ENCODE peak calls at places on chromosomes 7 and 10, in six cellular contexts. S is CD8-positive, alpha-beta T cell; X is Panc1; L is adrenal gland; F is A549; Y is left ventricle myocardium inferior. N is an unnamed sample.

GRCh38 chr10:20984632-20985031 is 87.5 kb upstream of the NEBL start:
- DNase-seq in L (no peak), F (no peak), S (no peak), Y (no peak), X (no peak), N (no peak)

GRCh38 chr10:124465003-124465776 is 3.6 kb downstream of the LHPP start:
- DNase-seq in L (no peak), S (no peak), Y (no peak), F (no peak), X (no peak), N (no peak)

GRCh38 chr7:85914437-85914836 is 727.6 kb upstream of the SEMA3D start:
- DNase-seq in F (no peak), X (no peak), S (no peak), L (no peak), Y (no peak), N (no peak)

GRCh38 chr7:46485481-46486065 is 564.5 kb upstream of the IGFBP3 start:
- DNase-seq in X (no peak), S (no peak), F (peak; percentile 8), L (no peak), Y (no peak), N (no peak)

GRCh38 chr7:76509931-76510877 is at the start of gene UPK3B:
- DNase-seq in X (no peak), F (no peak), S (no peak), L (no peak), Y (no peak), N (peak; percentile 39)

GRCh38 chr10:128174581-128175559 is 48.6 kb upstream of the MKI67 start:
- DNase-seq in X (no peak), F (no peak), L (no peak), S (no peak), Y (no peak), N (no peak)

GRCh38 chr7:29035044-29035740 is 77.1 kb upstream of the TRIL start:
- DNase-seq in X (peak; percentile 72), S (no peak), Y (no peak), F (peak; percentile 28), L (no peak), N (no peak)

GRCh38 chr7:40571796-40572195 is 437.0 kb downstream of the SUGCT start:
- DNase-seq in Y (no peak), S (no peak), X (no peak), F (no peak), L (no peak), N (no peak)

GRCh38 chr10:110387983-110388681 is 83.4 kb upstream of the SMNDC1 start:
- DNase-seq in X (no peak), Y (no peak), L (no peak), F (no peak), S (no peak), N (no peak)

GRCh38 chr10:60733826-60734225 is 44.5 kb upstream of the CDK1 start:
- DNase-seq in X (no peak), F (no peak), L (no peak), Y (no peak), S (no peak), N (no peak)

GRCh38 chr7:36355490-36355889 is 34.2 kb upstream of the ANLN start:
- DNase-seq in X (no peak), Y (no peak), F (no peak), S (no peak), L (no peak), N (no peak)

GRCh38 chr7:95190515-95190914 is 133.8 kb downstream of the PON1 start:
- DNase-seq in L (no peak), Y (no peak), F (no peak), S (no peak), X (no peak), N (no peak)
- TF ChIP-seq CTCF in L (no peak), Y (no peak), F (no peak), S (no peak), X (peak; percentile 27), N (peak; percentile 26)

DNA sequence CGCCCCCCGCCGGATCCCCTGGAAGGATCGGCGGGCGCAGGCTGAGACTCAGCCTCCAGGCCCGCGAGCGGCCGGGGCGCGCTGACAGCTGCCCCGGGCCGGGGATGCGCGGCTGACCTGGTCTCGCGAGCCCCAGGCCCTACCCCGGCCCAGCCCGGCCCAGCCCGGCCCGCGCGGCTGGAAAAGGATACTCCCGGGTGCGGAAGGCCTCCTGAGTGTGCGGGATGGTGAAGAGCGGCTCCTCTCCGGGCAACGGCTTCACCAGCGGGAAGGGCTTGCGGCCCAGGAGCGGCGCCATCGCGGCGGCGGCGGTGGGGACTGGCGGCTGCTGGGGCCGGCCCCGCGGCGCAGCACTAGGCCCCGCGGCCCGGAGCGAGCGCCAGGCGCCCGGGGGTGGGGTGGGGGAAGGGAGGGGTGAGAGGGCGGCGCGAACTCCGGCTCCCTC is 435 bp downstream of the BAZ1B start:
- DNase-seq in L (peak; percentile 62), X (no peak), Y (peak; percentile 74), F (peak; percentile 64), S (no peak), N (peak; percentile 80)
- H3K4me1 ChIP-seq in L (peaks cover 29% of the 10 kb centered on the region), X (peaks cover 20% of the 10 kb centered on the region), Y (peaks cover 63% of the 10 kb centered on the region), F (peaks cover 25% of the 10 kb centered on the region), S (peaks cover 53% of the 10 kb centered on the region), N (no peaks in the 10 kb centered on the region)

GRCh38 chr7:148721390-148721789 is 22.7 kb downstream of the CUL1 start:
- DNase-seq in F (no peak), Y (no peak), L (no peak), S (no peak), X (no peak), N (no peak)

GRCh38 chr7:148720472-148720871 is 21.8 kb downstream of the CUL1 start:
- DNase-seq in Y (no peak), F (no peak), X (no peak), L (no peak), S (no peak), N (no peak)

GRCh38 chr7:148723846-148724245 is 25.1 kb downstream of the CUL1 start:
- DNase-seq in L (no peak), Y (no peak), S (no peak), F (no peak), X (no peak), N (no peak)

GRCh38 chr7:148723166-148723559 is 24.5 kb downstream of the CUL1 start:
- DNase-seq in L (no peak), S (no peak), F (no peak), Y (no peak), X (no peak), N (no peak)

GRCh38 chr7:148722340-148723165 is 23.9 kb downstream of the CUL1 start:
- DNase-seq in X (no peak), Y (peak; percentile 27), S (no peak), F (no peak), L (peak; percentile 70), N (no peak)
- TF ChIP-seq CTCF in X (no peak), Y (peak; percentile 9), S (no peak), F (no peak), L (no peak), N (no peak)

GRCh38 chr10:132273966-132274365 is 33.8 kb downstream of the STK32C start:
- DNase-seq in Y (no peak), L (no peak), X (no peak), F (no peak), S (no peak), N (no peak)
- H3K4me1 ChIP-seq in Y (no peaks in the 10 kb centered on the region), L (no peaks in the 10 kb centered on the region), X (peaks cover 23% of the 10 kb centered on the region), F (no peaks in the 10 kb centered on the region), S (no peaks in the 10 kb centered on the region), N (no peaks in the 10 kb centered on the region)

DNA sequence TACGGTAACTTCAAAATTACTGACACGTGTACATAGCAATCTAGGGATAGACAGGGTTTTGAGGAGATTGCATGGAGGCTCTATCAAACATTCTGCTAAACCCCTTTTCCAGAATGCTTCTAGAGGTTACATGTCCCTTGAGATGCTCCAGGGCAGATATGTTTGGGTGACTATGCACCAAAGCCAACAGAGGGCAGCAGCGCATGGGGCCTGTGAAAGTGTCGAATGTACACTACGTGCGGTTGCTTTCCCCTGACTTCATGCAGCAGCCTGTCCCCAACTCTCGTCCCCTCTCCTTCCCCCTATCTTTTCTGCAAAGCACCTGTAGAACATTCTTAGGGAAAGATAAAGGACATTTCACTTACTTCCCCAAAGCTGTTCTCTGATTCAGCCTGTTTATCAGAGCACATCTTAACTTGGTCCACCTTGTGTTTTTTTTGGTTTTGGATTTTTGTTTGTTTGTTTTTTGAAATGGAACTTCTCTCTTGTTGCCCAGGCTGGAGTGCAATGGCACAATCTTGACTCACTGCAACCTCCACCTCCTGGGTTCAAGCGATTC is 90.2 kb downstream of the UBE3C start:
- DNase-seq in F (peak; percentile 21), L (no peak), S (peak; percentile 4), Y (no peak), X (no peak), N (peak; percentile 58)
- TF ChIP-seq CTCF in F (peak; percentile 42), L (peak; percentile 26), S (peak; percentile 16), Y (peak; percentile 46), X (peak; percentile 79), N (peak; percentile 70)

GRCh38 chr7:150371131-150371995 is 2.7 kb downstream of the REPIN1 start:
- DNase-seq in L (no peak), X (no peak), S (no peak), F (no peak), Y (no peak), N (no peak)
- H3K4me1 ChIP-seq in L (peaks cover 20% of the 10 kb centered on the region), X (peaks cover 49% of the 10 kb centered on the region), S (peaks cover 34% of the 10 kb centered on the region), F (peaks cover 25% of the 10 kb centered on the region), Y (peaks cover 70% of the 10 kb centered on the region), N (no peaks in the 10 kb centered on the region)

DNA sequence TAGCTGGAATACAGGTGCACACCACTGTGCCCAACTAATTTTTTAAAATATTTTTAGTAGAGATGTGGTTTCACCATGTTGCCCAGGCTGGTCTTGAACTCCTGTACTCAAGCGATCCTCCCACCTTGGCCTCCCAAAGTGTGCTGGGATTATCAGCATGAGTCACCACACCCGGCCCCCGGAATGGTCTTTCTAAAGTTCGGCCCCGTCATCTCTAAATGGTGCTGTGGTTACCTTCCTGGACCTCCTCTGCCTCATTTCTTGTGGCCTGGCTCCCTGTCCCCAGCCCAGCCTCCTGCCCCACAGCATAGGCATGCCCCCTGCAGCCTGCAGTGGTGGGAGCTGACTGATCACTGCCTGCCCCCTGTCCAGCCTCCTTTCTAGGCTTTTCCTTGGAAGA is 33.4 kb downstream of the FKBP6 start:
- DNase-seq in X (no peak), Y (no peak), F (no peak), S (no peak), L (no peak), N (no peak)
- TF ChIP-seq CTCF in X (no peak), Y (no peak), F (no peak), S (no peak), L (no peak), N (no peak)

GRCh38 chr10:58700576-58700975 is 187.9 kb downstream of the BICC1 start:
- DNase-seq in S (no peak), X (no peak), Y (no peak), L (no peak), F (no peak), N (no peak)

GRCh38 chr10:58696736-58697135 is 184.1 kb downstream of the BICC1 start:
- DNase-seq in F (no peak), X (no peak), S (no peak), Y (no peak), L (no peak), N (no peak)

GRCh38 chr10:58697691-58698090 is 185.0 kb downstream of the BICC1 start:
- DNase-seq in L (no peak), F (no peak), Y (no peak), X (no peak), S (no peak), N (no peak)

GRCh38 chr10:58701398-58702135 is 188.9 kb downstream of the BICC1 start:
- DNase-seq in L (no peak), F (no peak), X (no peak), Y (no peak), S (no peak), N (no peak)

GRCh38 chr10:58698777-58699356 is 186.2 kb downstream of the BICC1 start:
- DNase-seq in L (no peak), F (no peak), X (no peak), Y (no peak), S (no peak), N (peak; percentile 69)
- H3K4me1 ChIP-seq in L (no peaks in the 10 kb centered on the region), F (peaks cover 67% of the 10 kb centered on the region), X (no peaks in the 10 kb centered on the region), Y (no peaks in the 10 kb centered on the region), S (no peaks in the 10 kb centered on the region), N (peaks cover 16% of the 10 kb centered on the region)